ENCODE peak calls at places on chromosomes 3 and 15, in five cellular contexts. V, M, Z, I and R are unnamed samples.

GRCh38 chr3:174495231-174495755 is 363.8 kb upstream of the NAALADL2 start:
- DNase-seq in I (no peak), M (no peak), Z (peak), V (no peak), R (no peak)

GRCh38 chr15:51907136-51907862 is 64.3 kb downstream of the LEO1 start:
- DNase-seq in V (no peak), M (peak), I (peak), Z (peak), R (no peak)

GRCh38 chr3:81242871-81243270 is 518.6 kb downstream of the GBE1 start:
- DNase-seq in V (no peak), I (peak), Z (peak), M (no peak), R (no peak)

GRCh38 chr15:59657635-59658125 is 365 bp upstream of the GTF2A2 start:
- DNase-seq in V (no peak), Z (no peak), M (no peak), I (no peak), R (no peak)

GRCh38 chr3:53150247-53151085 is 10.5 kb upstream of the PRKCD start:
- DNase-seq in V (peak), Z (peak), I (peak), M (no peak), R (no peak)

GRCh38 chr3:104269771-104270170 is 1096.9 kb upstream of the ALCAM start:
- DNase-seq in I (no peak), V (no peak), M (no peak), Z (no peak), R (no peak)

GRCh38 chr15:69784808-69785550 is 312.7 kb downstream of the TLE3 start:
- DNase-seq in M (no peak), Z (peak), V (no peak), I (peak), R (no peak)

GRCh38 chr3:170128977-170129431 is 52.5 kb downstream of the PHC3 start:
- DNase-seq in M (no peak), Z (peak), I (peak), V (no peak), R (no peak)

GRCh38 chr15:68620721-68621528 is 42.1 kb downstream of the CORO2B start:
- DNase-seq in M (no peak), Z (peak), I (peak), V (peak), R (no peak)

GRCh38 chr3:155553800-155554199 is 191.1 kb downstream of the PLCH1 start:
- DNase-seq in V (no peak), I (no peak), M (no peak), Z (no peak), R (no peak)

GRCh38 chr15:67433495-67434099 is 87.3 kb upstream of the C15orf61 start:
- DNase-seq in I (peak), V (peak), M (peak), Z (peak), R (no peak)

GRCh38 chr3:9474482-9474881 is 77.1 kb downstream of the SETD5 start:
- DNase-seq in M (no peak), I (no peak), V (no peak), Z (no peak), R (no peak)